ENCODE peak calls at places on chromosomes 6 and 20, in seven cellular contexts. C, T, S, K, H, E and L are unnamed samples. For H4K20me1 and H3K36me3, the result is how much of the 10 kb centered on the place peaks cover.

GRCh38 chr20:45500022-45500421 is 15.4 kb downstream of the SPINT3 start:
- DNase-seq in E (no peak), S (no peak), T (no peak), C (no peak), K (no peak), H (no peak), L (no peak)

GRCh38 chr6:11357285-11357684 is 124.8 kb upstream of the NEDD9 start:
- DNase-seq in E (no peak), S (no peak), H (no peak), K (no peak), C (no peak), T (no peak), L (no peak)

GRCh38 chr6:149990672-149991402 is 27.1 kb downstream of the ULBP1 start:
- DNase-seq in E (no peak), S (no peak), T (no peak), K (peak), H (no peak), C (no peak), L (peak)

GRCh38 chr20:34089655-34090324 is 22.3 kb downstream of the EIF2S2 start:
- DNase-seq in S (no peak), E (no peak), H (no peak), K (no peak), T (no peak), C (no peak), L (no peak)

GRCh38 chr20:56428881-56429280 is 16.8 kb downstream of the CASS4 start:
- DNase-seq in K (no peak), C (no peak), E (no peak), H (no peak), T (no peak), S (no peak), L (no peak)

GRCh38 chr20:8782804-8783203 is 286.1 kb upstream of the PLCB4 start:
- DNase-seq in T (no peak), H (no peak), S (no peak), E (peak), K (no peak), C (peak), L (no peak)

GRCh38 chr20:47561175-47561574 is 59.5 kb downstream of the NCOA3 start:
- DNase-seq in C (peak), S (no peak), T (no peak), E (peak), K (no peak), H (no peak), L (peak)

GRCh38 chr6:113755449-113756289 is 101.5 kb upstream of the MARCKS start:
- DNase-seq in T (no peak), C (no peak), E (no peak), H (peak), S (no peak), K (no peak), L (no peak)

GRCh38 chr20:53748176-53748575 is 154.5 kb upstream of the ZNF217 start:
- DNase-seq in T (no peak), S (no peak), H (no peak), E (no peak), K (no peak), C (no peak), L (no peak)

GRCh38 chr6:50816115-50816675 is 2.5 kb upstream of the TFAP2B start:
- DNase-seq in S (peak), E (peak), H (peak), C (peak), K (peak), T (peak), L (peak)

GRCh38 chr6:11366934-11367637 is 134.6 kb upstream of the NEDD9 start:
- DNase-seq in T (peak), S (no peak), E (no peak), K (peak), H (no peak), C (no peak), L (no peak)

GRCh38 chr20:54062812-54063280 is 7.5 kb downstream of the BCAS1 start:
- DNase-seq in C (peak), E (peak), H (peak), K (peak), T (peak), S (peak), L (peak)

GRCh38 chr6:13431861-13432465 is 55.4 kb downstream of the GFOD1 start:
- DNase-seq in C (peak), K (no peak), E (no peak), T (peak), H (peak), S (no peak), L (no peak)

GRCh38 chr6:24606200-24606599 is 39.8 kb downstream of the KIAA0319 start:
- DNase-seq in K (no peak), T (no peak), E (no peak), C (no peak), H (no peak), S (no peak), L (no peak)

GRCh38 chr6:156582509-156582992 is 194.6 kb upstream of the ARID1B start:
- DNase-seq in C (no peak), H (no peak), T (no peak), K (no peak), E (no peak), S (no peak), L (no peak)

GRCh38 chr6:1738682-1739081 is 129.0 kb downstream of the FOXC1 start:
- DNase-seq in H (no peak), E (peak), C (no peak), K (no peak), S (no peak), T (no peak), L (no peak)

GRCh38 chr6:89308525-89309400 is 6.3 kb downstream of the GABRR2 start:
- DNase-seq in K (no peak), E (no peak), T (no peak), C (no peak), S (no peak), H (no peak), L (no peak)

GRCh38 chr20:49345538-49345937 is 67.7 kb upstream of the ZNFX1 start:
- DNase-seq in T (no peak), S (no peak), H (no peak), K (no peak), E (peak), C (peak), L (no peak)

GRCh38 chr6:33173228-33174180 is 18.8 kb downstream of the COL11A2 start:
- DNase-seq in T (no peak), E (no peak), K (no peak), H (no peak), C (no peak), S (no peak), L (no peak)

GRCh38 chr6:33171889-33172203 is 20.4 kb downstream of the COL11A2 start:
- DNase-seq in H (no peak), K (no peak), T (no peak), E (no peak), S (no peak), C (no peak), L (no peak)

GRCh38 chr6:33171096-33171888 is 21.0 kb downstream of the COL11A2 start:
- DNase-seq in K (no peak), S (no peak), E (no peak), C (no peak), T (no peak), H (no peak), L (no peak)

GRCh38 chr6:33170176-33171095 is 21.8 kb downstream of the COL11A2 start:
- DNase-seq in C (no peak), S (no peak), K (no peak), T (no peak), E (no peak), H (peak), L (no peak)

DNA sequence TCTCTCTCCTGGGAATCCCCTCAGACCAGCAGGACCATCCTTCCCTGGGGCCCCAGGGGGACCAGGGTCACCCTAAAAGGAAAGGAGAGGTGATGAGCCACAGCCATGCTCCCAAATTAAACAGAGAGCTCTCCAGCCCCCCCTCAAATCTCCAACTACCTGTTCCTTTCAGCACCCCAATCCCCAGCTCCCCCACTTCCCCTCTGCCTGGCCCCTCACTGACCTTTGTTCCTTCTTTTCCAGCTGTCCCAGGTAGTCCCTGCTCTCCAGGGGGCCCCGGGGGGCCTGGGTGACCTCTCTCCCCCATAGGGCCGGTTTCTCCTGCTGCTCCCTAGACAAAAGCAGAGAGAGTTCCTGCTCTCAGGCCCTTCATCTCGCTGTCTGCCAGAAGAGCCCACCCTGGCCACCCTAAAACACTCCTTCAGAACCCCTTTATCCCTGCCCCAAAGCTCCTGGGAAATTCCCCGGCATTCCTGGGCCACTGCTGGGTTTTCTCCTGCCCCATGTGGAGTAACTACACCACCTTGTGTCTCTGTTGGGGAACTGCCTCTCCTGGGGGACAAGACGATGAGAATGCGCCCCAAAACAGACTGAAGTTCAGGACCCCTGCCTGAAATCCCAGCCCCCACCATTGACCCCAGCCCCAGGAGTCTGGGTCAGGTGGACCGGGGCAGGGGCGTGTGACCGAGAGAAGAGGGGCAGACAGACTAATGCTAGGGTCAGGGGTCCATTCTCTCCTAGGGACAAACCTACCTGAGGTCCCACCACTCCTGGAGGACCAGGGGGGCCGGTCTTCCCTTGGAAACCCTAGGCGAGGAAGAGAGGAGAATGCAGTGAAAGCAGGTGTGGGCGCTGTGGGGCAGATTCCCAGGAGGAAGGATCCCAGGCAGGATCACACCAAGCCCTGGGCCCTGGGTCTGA is 19.7 kb downstream of the COL11A2 start:
- DNase-seq in C (peak), K (peak), H (no peak), E (peak), S (peak), T (no peak), L (peak)
- TF ChIP-seq CTCF in C (peak), K (peak), H (peak), E (peak), S (peak), T (peak), L (peak)

DNA sequence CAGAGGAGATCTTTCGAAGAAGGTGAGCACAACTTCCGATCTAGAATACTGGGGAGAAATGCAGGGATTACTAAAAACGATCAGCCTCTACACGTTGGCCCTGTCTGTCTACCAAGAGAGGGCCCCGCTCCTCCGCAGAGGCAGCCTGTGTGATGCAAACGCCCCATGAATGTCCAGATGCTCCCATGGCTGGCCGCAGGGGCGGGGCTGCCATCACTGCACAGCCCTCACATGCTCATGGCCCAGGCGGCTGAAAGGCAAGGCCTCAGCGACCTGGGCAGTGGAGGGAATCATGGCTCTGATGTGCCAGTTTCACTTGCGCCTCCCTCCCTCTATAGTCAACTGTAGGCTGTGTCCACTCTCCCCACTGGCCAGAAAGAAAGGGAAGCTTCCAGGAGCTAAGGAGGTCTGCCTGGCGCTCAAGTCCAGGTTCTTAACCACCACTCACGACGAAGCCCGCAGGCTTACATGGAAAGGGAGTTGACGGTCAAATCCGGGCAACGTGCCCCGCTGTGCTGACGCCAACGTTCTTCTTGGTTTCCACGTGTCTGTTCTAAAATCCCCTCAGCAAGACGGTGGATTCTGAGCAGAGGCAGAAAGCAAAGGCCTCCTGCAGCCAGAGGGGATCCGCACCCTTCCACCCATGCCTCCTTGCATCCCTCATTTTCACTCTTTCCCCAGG is 14.2 kb downstream of the PXDC1 start:
- DNase-seq in H (no peak), S (no peak), K (no peak), T (no peak), E (no peak), C (no peak), L (no peak)
- H4K20me1 ChIP-seq in H (under half), S (under half), K (under half), T (under half), E (under half), C (half or more), L (half or more)

GRCh38 chr20:41091926-41092325 is 45.4 kb upstream of the PLCG1 start:
- DNase-seq in E (peak), H (no peak), T (no peak), C (peak), K (no peak), S (no peak), L (no peak)
- H3K36me3 ChIP-seq in E (under half), H (under half), T (under half), C (under half), K (under half), S (under half), L (under half)

GRCh38 chr20:50790651-50791277 is 4.1 kb upstream of the BCAS4 start:
- DNase-seq in C (peak), K (peak), H (peak), S (peak), E (peak), T (peak), L (peak)

GRCh38 chr20:50794181-50794845 is 548 bp upstream of the BCAS4 start:
- DNase-seq in S (no peak), H (no peak), T (no peak), E (no peak), C (no peak), K (peak), L (peak)

GRCh38 chr20:50794846-50795634 is at the start of gene BCAS4:
- DNase-seq in T (peak), S (peak), C (peak), K (peak), E (peak), H (no peak), L (peak)

GRCh38 chr20:50789968-50790650 is 4.8 kb upstream of the BCAS4 start:
- DNase-seq in C (no peak), K (no peak), H (no peak), T (no peak), S (no peak), E (no peak), L (no peak)

GRCh38 chr20:50792708-50793574 is 1.9 kb upstream of the BCAS4 start:
- DNase-seq in H (no peak), K (no peak), S (no peak), T (no peak), C (no peak), E (peak), L (no peak)
- TF ChIP-seq CTCF in H (no peak), K (no peak), S (no peak), T (no peak), C (no peak), E (no peak), L (no peak)